ENCODE peak calls at places on chromosomes 3 and 15, in six cellular contexts. B, Q, C, N, H and I are unnamed samples.

GRCh38 chr3:182605882-182606611 is 187.3 kb upstream of the ATP11B start:
- DNase-seq in B (no peak), Q (no peak), C (no peak), N (no peak), H (no peak), I (no peak)

GRCh38 chr3:30611613-30612421 is 5.4 kb downstream of the TGFBR2 start:
- DNase-seq in B (no peak), Q (peak; percentile 72), C (no peak), N (no peak), H (no peak), I (peak; percentile 64)

GRCh38 chr15:99452728-99453643 is 112.8 kb upstream of the MEF2A start:
- DNase-seq in B (peak; percentile 89), Q (peak; percentile 51), C (no peak), N (no peak), H (no peak), I (peak; percentile 67)

GRCh38 chr3:191959876-191960418 is 499.0 kb downstream of the PYDC2 start:
- DNase-seq in B (no peak), Q (peak; percentile 10), C (no peak), N (peak; percentile 2), H (no peak), I (no peak)

GRCh38 chr15:90126457-90127435 is 24.5 kb upstream of the IDH2 start:
- DNase-seq in B (peak; percentile 78), Q (no peak), C (no peak), N (peak; percentile 93), H (no peak), I (no peak)

GRCh38 chr15:48392356-48392755 is 61.1 kb downstream of the DUT start:
- DNase-seq in B (peak; percentile 36), Q (peak; percentile 85), C (peak; percentile 30), N (no peak), H (no peak), I (peak; percentile 69)

GRCh38 chr15:84747423-84748273 is 744 bp upstream of the ZNF592 start:
- DNase-seq in B (peak; percentile 79), Q (peak; percentile 54), C (peak; percentile 78), N (peak; percentile 80), H (no peak), I (peak; percentile 66)

GRCh38 chr3:64331605-64332004 is 106.3 kb upstream of the PRICKLE2 start:
- DNase-seq in B (no peak), Q (no peak), C (no peak), N (no peak), H (no peak), I (no peak)

GRCh38 chr15:101445562-101446526 is 43.7 kb downstream of the PCSK6 start:
- DNase-seq in B (peak; percentile 87), Q (peak; percentile 8), C (no peak), N (no peak), H (no peak), I (peak; percentile 57)

GRCh38 chr3:96843505-96844203 is 29.3 kb downstream of the EPHA6 start:
- DNase-seq in B (no peak), Q (no peak), C (no peak), N (no peak), H (no peak), I (peak; percentile 1)

GRCh38 chr3:155019576-155019975 is 60.5 kb upstream of the MME start:
- DNase-seq in B (no peak), Q (no peak), C (no peak), N (no peak), H (no peak), I (peak; percentile 40)

GRCh38 chr3:172685331-172686214 is 25.3 kb downstream of the NCEH1 start:
- DNase-seq in B (no peak), Q (no peak), C (no peak), N (no peak), H (no peak), I (peak; percentile 67)

GRCh38 chr3:161852744-161853143 is 356.1 kb downstream of the OTOL1 start:
- DNase-seq in B (no peak), Q (no peak), C (no peak), N (no peak), H (no peak), I (no peak)

GRCh38 chr3:128496602-128497304 is 3.8 kb upstream of the GATA2 start:
- DNase-seq in B (no peak), Q (no peak), C (no peak), N (peak; percentile 63), H (no peak), I (peak; percentile 35)

GRCh38 chr15:40312370-40313158 is 4.8 kb upstream of the PLCB2 start:
- DNase-seq in B (no peak), Q (no peak), C (no peak), N (no peak), H (no peak), I (no peak)

GRCh38 chr15:55800216-55800615 is 57.3 kb upstream of the PRTG start:
- DNase-seq in B (no peak), Q (no peak), C (no peak), N (no peak), H (no peak), I (no peak)

GRCh38 chr3:130903412-130903908 is 9.6 kb downstream of the ATP2C1 start:
- DNase-seq in B (no peak), Q (no peak), C (no peak), N (no peak), H (no peak), I (no peak)

GRCh38 chr3:137116619-137117018 is 158.8 kb downstream of the IL20RB start:
- DNase-seq in B (no peak), Q (no peak), C (no peak), N (no peak), H (no peak), I (peak; percentile 2)

GRCh38 chr15:64898406-64898805 is 13.3 kb upstream of the ANKDD1A start:
- DNase-seq in B (peak; percentile 2), Q (no peak), C (no peak), N (no peak), H (no peak), I (no peak)

GRCh38 chr3:45087155-45087554 is 59.0 kb downstream of the CDCP1 start:
- DNase-seq in B (no peak), Q (no peak), C (no peak), N (no peak), H (no peak), I (no peak)

GRCh38 chr15:55823191-55823670 is 80.3 kb upstream of the PRTG start:
- DNase-seq in B (no peak), Q (peak; percentile 96), C (no peak), N (no peak), H (no peak), I (peak; percentile 93)

GRCh38 chr15:72341361-72341760 is 21.4 kb upstream of the CELF6 start:
- DNase-seq in B (no peak), Q (no peak), C (no peak), N (peak; percentile 93), H (peak; percentile 7), I (no peak)

GRCh38 chr15:34122771-34123183 is 20.9 kb downstream of the PGBD4 start:
- DNase-seq in B (no peak), Q (peak; percentile 98), C (no peak), N (no peak), H (no peak), I (peak; percentile 92)

GRCh38 chr3:127478922-127479321 is 111.6 kb downstream of the TPRA1 start:
- DNase-seq in B (no peak), Q (no peak), C (no peak), N (no peak), H (no peak), I (no peak)

GRCh38 chr3:10928396-10928960 is 64.1 kb upstream of the SLC6A1 start:
- DNase-seq in B (no peak), Q (no peak), C (no peak), N (no peak), H (no peak), I (no peak)

DNA sequence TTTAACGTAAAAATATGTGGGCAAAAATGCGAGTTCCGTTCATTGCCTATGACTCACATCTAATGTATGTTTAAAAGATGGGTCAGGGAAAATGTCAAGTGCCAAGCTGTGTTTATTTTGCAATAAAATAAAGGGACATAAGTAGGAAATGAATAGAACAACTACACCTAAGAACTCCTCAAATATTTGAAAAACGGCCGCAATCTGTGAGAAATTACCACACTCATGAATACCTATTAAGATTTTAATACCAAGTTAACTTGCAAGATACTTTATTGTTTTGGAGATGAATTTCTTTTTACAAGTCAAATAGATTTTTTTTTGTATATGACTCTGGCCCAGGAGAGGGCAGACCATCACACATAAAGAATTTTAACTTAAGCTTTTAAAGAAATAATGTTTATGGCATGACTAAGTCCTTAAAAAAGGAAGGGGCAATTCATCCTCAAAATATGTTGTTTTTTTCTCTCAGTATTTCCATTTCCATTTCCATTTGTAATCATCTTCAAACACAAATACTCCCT is 152.7 kb downstream of the SUCNR1 start:
- DNase-seq in B (no peak), Q (peak; percentile 80), C (no peak), N (no peak), H (peak; percentile 62), I (peak; percentile 89)
- TF ChIP-seq CTCF in B (no peak), Q (peak; percentile 36), C (no peak), N (peak; percentile 20), H (peak; percentile 45), I (peak; percentile 44)

GRCh38 chr3:123522666-123523412 is 62.0 kb downstream of the HACD2 start:
- DNase-seq in B (peak; percentile 31), Q (no peak), C (no peak), N (no peak), H (no peak), I (no peak)
- H3K4me3 ChIP-seq in B (no peak overlapping the region), Q (no peak overlapping the region), C (no peak overlapping the region), N (no peak overlapping the region), H (no peak overlapping the region), I (no peak overlapping the region)

DNA sequence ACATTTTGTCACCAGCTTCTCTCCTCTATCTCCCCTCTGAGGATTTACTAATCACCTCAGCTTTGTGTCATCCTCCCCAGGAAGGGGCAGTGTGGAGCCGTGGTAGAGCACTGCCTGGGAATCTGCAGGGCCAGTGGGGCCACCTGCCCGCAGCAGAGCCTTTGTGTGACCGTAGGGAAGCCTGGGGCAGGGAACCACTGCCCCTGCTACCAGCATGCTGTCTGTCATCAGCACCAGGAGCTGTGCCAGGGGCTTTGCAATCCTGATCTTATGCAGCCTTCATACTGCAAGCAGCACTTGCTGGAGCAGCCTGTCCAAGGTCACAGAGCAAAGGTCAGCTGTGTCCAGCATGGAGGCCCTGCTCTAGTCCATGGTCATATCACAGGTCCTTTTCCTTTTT is 170.2 kb upstream of the IL12A start:
- DNase-seq in B (peak; percentile 57), Q (no peak), C (no peak), N (peak; percentile 70), H (no peak), I (no peak)
- TF ChIP-seq CTCF in B (peak; percentile 36), Q (no peak), C (no peak), N (peak; percentile 39), H (peak; percentile 13), I (peak; percentile 33)

GRCh38 chr15:88258021-88258641 is 1.6 kb upstream of the NTRK3 start:
- DNase-seq in B (no peak), Q (no peak), C (no peak), N (peak; percentile 90), H (peak; percentile 16), I (peak; percentile 9)

GRCh38 chr15:88255109-88255495 is 1.4 kb downstream of the NTRK3 start:
- DNase-seq in B (no peak), Q (no peak), C (no peak), N (peak; percentile 37), H (no peak), I (no peak)

GRCh38 chr15:88256261-88257230 is at the start of gene NTRK3:
- DNase-seq in B (no peak), Q (peak; percentile 37), C (no peak), N (peak; percentile 78), H (no peak), I (peak; percentile 27)

GRCh38 chr15:88257311-88257901 is 867 bp upstream of the NTRK3 start:
- DNase-seq in B (no peak), Q (no peak), C (no peak), N (peak; percentile 45), H (no peak), I (no peak)

GRCh38 chr15:88255496-88256171 is 905 bp downstream of the NTRK3 start:
- DNase-seq in B (no peak), Q (peak; percentile 66), C (no peak), N (peak; percentile 81), H (no peak), I (peak; percentile 40)
- H3K4me3 ChIP-seq in B (peak overlapping the region; percentile 67), Q (peak overlapping the region; percentile 68), C (peak overlapping the region; percentile 18), N (peak overlapping the region; percentile 87), H (no peak overlapping the region), I (peak overlapping the region; percentile 38)